ENCODE peak calls at places on chromosomes 2 and 18, in six cellular contexts. B, E, N, M, R and C are unnamed samples. For H3K9me3, the result is how much of the 10 kb centered on the place peaks cover.

GRCh38 chr18:74266161-74266560 is 25.6 kb downstream of the CYB5A start:
- DNase-seq in M (no peak), E (no peak), N (no peak), B (no peak), R (no peak), C (peak)

GRCh38 chr2:47174731-47175361 is 19.7 kb upstream of the STPG4 start:
- DNase-seq in B (peak), R (no peak), E (peak), N (peak), M (peak), C (peak)

GRCh38 chr18:39053569-39053968 is 1488.0 kb upstream of the CELF4 start:
- DNase-seq in N (no peak), B (no peak), E (no peak), M (no peak), R (no peak), C (no peak)

GRCh38 chr2:71614976-71615768 is 161.8 kb downstream of the DYSF start:
- DNase-seq in N (peak), M (no peak), E (peak), B (no peak), R (no peak), C (peak)

GRCh38 chr2:160209457-160209856 is 9.4 kb upstream of the ITGB6 start:
- DNase-seq in R (no peak), B (no peak), E (peak), N (peak), M (peak), C (peak)

GRCh38 chr2:4678937-4679336 is 975.6 kb downstream of the DCDC2C start:
- DNase-seq in N (no peak), B (no peak), M (no peak), E (no peak), R (no peak), C (no peak)

GRCh38 chr2:65456074-65456473 is 23.7 kb upstream of the SPRED2 start:
- DNase-seq in M (peak), E (no peak), B (no peak), R (no peak), N (no peak), C (peak)

GRCh38 chr2:78992807-78993517 is 32.5 kb upstream of the REG3G start:
- DNase-seq in N (peak), B (peak), M (no peak), E (no peak), R (peak), C (no peak)

GRCh38 chr2:220670461-220670979 is 901.6 kb downstream of the EPHA4 start:
- DNase-seq in M (no peak), R (no peak), E (no peak), B (no peak), N (no peak), C (no peak)

GRCh38 chr18:43596106-43596712 is 318.9 kb upstream of the SYT4 start:
- DNase-seq in M (no peak), R (no peak), N (peak), E (peak), B (peak), C (peak)

GRCh38 chr2:191688934-191689695 is 11.2 kb downstream of the NABP1 start:
- DNase-seq in R (no peak), M (peak), E (peak), B (no peak), N (peak), C (peak)

GRCh38 chr2:10284108-10284870 is 18.4 kb upstream of the HPCAL1 start:
- DNase-seq in R (no peak), B (no peak), M (no peak), E (no peak), N (no peak), C (no peak)

GRCh38 chr18:63974991-63975390 is 5.1 kb downstream of the SERPINB8 start:
- DNase-seq in N (no peak), B (no peak), R (no peak), M (no peak), E (peak), C (no peak)

GRCh38 chr18:63320690-63321265 is 1.2 kb upstream of the BCL2 start:
- DNase-seq in E (peak), N (peak), M (no peak), R (no peak), B (peak), C (peak)

GRCh38 chr2:94762600-94762999 is 108.6 kb upstream of the TEKT4 start:
- DNase-seq in B (no peak), R (no peak), M (peak), E (no peak), N (no peak), C (no peak)
- H3K9me3 ChIP-seq in B (under half), R (half or more), M (under half), E (under half), N (under half), C (under half)

GRCh38 chr2:37282746-37283145 is 41.9 kb downstream of the PRKD3 start:
- DNase-seq in N (no peak), M (no peak), B (no peak), E (no peak), R (no peak), C (peak)

GRCh38 chr2:37291680-37292079 is 33.0 kb downstream of the PRKD3 start:
- DNase-seq in E (no peak), B (no peak), R (no peak), M (no peak), N (no peak), C (no peak)

GRCh38 chr2:37283207-37283606 is 41.4 kb downstream of the PRKD3 start:
- DNase-seq in M (peak), B (no peak), R (no peak), N (no peak), E (peak), C (peak)

GRCh38 chr2:37284386-37284785 is 40.2 kb downstream of the PRKD3 start:
- DNase-seq in E (no peak), N (no peak), M (no peak), B (no peak), R (no peak), C (no peak)

GRCh38 chr2:37287966-37288365 is 36.7 kb downstream of the PRKD3 start:
- DNase-seq in B (no peak), N (peak), R (no peak), M (no peak), E (no peak), C (no peak)
- TF ChIP-seq CTCF in B (peak), N (peak), R (peak), M (peak), E (no peak), C (peak)

DNA sequence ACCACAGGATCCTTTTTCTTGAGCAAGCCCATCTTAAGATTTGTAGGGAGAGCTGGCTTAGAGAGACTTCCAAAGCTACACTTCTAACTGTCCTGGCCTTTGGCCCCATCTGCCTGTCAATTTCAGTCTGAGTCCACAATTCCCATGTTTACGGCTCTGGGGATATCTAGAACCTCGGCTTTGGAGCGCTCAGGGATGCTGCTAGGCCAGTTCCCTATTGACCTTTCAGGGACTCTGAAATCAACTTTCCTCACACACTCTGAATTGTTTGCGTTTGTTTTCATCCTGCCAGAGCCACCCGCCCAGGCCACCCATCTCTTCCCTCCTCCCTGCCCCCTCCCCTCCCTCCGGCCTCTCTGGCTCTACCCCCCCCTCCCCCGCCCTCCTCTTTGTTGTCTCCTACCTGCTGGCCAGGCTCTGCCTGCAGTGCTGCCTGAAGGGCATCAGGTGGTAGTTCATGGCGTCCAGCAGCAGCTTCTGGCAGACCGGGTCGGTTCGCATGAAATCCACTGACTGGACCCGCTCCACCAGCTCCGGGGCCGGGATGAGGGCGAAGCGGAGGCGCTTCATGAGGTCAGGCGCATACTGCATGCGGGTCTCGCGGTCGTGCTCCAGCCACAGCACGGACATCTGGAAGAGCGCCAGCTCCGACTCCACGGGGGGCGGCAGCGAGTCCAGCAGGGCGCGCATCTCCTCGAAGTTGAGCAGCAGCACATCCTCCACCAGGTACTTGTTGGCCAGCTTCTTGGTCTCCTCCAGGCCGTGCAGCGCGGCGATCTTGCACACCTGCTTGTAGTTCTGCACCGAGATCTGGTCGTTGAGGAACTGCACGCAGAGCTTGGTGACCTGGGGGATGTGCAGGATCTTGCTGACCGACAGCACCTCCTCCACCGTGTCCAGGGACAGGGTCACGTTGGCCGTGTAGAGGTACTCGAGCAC is 3.3 kb downstream of the KLHL14 start:
- DNase-seq in B (no peak), N (peak), M (no peak), R (no peak), E (no peak), C (no peak)
- TF ChIP-seq EZH2 in B (no peak), N (peak), M (no peak), R (peak), E (peak), C (peak)

DNA sequence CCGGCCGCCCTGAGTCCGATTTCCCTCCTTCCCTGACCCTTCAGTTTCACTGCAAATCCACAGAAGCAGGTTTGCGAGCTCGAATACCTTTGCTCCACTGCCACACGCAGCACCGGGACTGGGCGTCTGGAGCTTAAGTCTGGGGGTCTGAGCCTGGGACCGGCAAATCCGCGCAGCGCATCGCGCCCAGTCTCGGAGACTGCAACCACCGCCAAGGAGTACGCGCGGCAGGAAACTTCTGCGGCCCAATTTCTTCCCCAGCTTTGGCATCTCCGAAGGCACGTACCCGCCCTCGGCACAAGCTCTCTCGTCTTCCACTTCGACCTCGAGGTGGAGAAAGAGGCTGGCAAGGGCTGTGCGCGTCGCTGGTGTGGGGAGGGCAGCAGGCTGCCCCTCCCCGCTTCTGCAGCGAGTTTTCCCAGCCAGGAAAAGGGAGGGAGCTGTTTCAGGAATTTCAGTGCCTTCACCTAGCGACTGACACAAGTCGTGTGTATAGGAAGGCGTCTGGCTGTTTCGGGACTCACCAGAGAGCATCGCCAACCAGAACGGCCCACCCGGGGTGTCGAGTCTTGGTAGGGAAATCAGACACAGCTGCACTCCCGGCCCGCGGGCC is 4.6 kb downstream of the SIX2 start:
- DNase-seq in N (no peak), E (no peak), B (no peak), R (no peak), M (no peak), C (no peak)
- H3K9me3 ChIP-seq in N (under half), E (under half), B (under half), R (under half), M (under half), C (under half)

DNA sequence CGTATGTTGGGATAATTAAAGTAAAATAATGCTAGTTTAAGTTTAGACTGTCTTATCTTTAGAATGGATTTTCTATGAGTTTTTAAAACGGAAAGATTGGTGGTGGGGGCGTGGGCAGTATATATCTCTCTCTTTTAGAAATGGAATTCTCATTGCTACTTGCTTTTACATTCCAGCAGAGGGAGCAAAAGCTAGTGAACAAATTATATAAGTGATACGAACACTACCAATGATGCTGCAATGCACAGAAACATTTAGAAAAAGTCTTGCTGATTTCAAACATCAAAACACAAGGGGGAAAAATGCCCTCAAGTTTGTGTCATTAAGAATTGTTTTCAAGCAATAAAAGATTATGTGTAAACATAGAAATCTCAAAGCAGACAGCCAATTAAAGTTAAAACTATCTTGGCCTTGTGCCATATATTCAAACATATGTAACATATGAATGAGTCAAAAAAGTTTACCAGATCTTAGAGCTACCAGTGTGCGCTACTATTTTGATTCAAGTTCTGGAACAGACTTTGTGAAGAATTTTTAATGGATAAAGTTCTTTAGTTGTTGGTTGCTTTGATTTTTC is 296.3 kb upstream of the KCNJ3 start:
- DNase-seq in N (peak), E (peak), M (no peak), R (no peak), B (peak), C (peak)
- TF ChIP-seq CTCF in N (peak), E (peak), M (peak), R (peak), B (peak), C (peak)

GRCh38 chr2:120945832-120946231 is 210.2 kb downstream of the GLI2 start:
- DNase-seq in B (no peak), N (no peak), R (no peak), E (no peak), M (no peak), C (no peak)
- TF ChIP-seq EZH2 in B (no peak), N (no peak), R (no peak), E (no peak), M (no peak), C (no peak)

GRCh38 chr2:35580951-35581350 is 774.6 kb upstream of the CRIM1 start:
- DNase-seq in E (no peak), N (no peak), M (no peak), R (no peak), B (no peak), C (no peak)

GRCh38 chr2:35591886-35592285 is 763.7 kb upstream of the CRIM1 start:
- DNase-seq in R (no peak), E (no peak), N (no peak), B (no peak), M (no peak), C (no peak)

GRCh38 chr2:35582637-35583036 is 772.9 kb upstream of the CRIM1 start:
- DNase-seq in R (no peak), B (no peak), N (no peak), M (no peak), E (no peak), C (no peak)

DNA sequence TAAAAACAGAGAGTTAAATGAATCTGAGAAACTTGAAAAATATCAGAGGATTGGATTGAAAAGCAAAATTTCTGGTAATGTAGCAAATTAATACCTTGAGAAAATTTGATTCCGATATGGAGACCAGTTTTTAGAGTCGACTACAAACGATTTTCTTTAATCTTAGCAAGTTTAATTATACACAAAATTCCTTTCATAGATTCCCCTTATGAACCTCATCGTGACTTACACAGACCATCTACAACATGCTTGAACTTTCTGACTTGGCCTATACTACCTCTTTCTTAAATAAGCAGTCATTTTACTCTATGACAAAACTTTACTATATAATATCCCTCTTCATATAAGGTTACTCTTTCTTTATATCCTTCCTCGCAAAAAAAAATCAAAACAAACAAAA is 769.6 kb upstream of the CRIM1 start:
- DNase-seq in M (no peak), E (no peak), R (no peak), B (no peak), N (no peak), C (no peak)
- H3K9me3 ChIP-seq in M (under half), E (under half), R (under half), B (under half), N (under half), C (under half)